ENCODE peak calls at places on chromosome 11, in four cellular contexts. C is H9, K is mesendoderm, Y is H1. X is an unnamed sample. For H3K4me1, the result is how much of the 10 kb centered on the place peaks cover.

GRCh38 chr11:18364495-18365047 is 29.8 kb upstream of the LDHA start:
- DNase-seq in K (no peak), C (no peak), Y (no peak), X (no peak)

GRCh38 chr11:17510507-17511206 is 33.6 kb downstream of the USH1C start:
- DNase-seq in K (no peak), Y (no peak), C (no peak), X (no peak)

GRCh38 chr11:11992813-11993212 is 15.6 kb downstream of the DKK3 start:
- DNase-seq in C (no peak), K (no peak), Y (no peak), X (no peak)

GRCh38 chr11:102829671-102830070 is 13.7 kb downstream of the MMP3 start:
- DNase-seq in Y (no peak), K (no peak), C (no peak), X (no peak)

GRCh38 chr11:30855383-30856006 is 269.3 kb upstream of the MPPED2 start:
- DNase-seq in C (no peak), K (no peak), Y (no peak), X (peak)

GRCh38 chr11:88330826-88331428 is 6.6 kb downstream of the CTSC start:
- DNase-seq in C (no peak), Y (no peak), K (no peak), X (no peak)

GRCh38 chr11:109765709-109766311 is 327.4 kb upstream of the ZC3H12C start:
- DNase-seq in K (no peak), C (no peak), Y (no peak), X (no peak)

GRCh38 chr11:73228268-73229134 is 10.4 kb downstream of the P2RY2 start:
- DNase-seq in K (no peak), Y (no peak), C (peak), X (no peak)

GRCh38 chr11:42593426-42593825 is 718.4 kb upstream of the API5 start:
- DNase-seq in K (no peak), C (no peak), Y (no peak), X (no peak)

GRCh38 chr11:73555615-73556014 is 42.3 kb downstream of the FAM168A start:
- DNase-seq in Y (no peak), K (no peak), C (no peak), X (no peak)

GRCh38 chr11:45855308-45855707 is 8.0 kb downstream of the CRY2 start:
- DNase-seq in C (no peak), Y (no peak), K (no peak), X (no peak)
- H3K4me1 ChIP-seq in C (under half), Y (under half), K (under half), X (under half)

GRCh38 chr11:16265022-16265421 is 91.3 kb downstream of the SOX6 start:
- DNase-seq in K (no peak), C (no peak), Y (no peak), X (no peak)
- H4K5ac ChIP-seq in K (no peak), C (no peak), Y (no peak), X (no peak)

DNA sequence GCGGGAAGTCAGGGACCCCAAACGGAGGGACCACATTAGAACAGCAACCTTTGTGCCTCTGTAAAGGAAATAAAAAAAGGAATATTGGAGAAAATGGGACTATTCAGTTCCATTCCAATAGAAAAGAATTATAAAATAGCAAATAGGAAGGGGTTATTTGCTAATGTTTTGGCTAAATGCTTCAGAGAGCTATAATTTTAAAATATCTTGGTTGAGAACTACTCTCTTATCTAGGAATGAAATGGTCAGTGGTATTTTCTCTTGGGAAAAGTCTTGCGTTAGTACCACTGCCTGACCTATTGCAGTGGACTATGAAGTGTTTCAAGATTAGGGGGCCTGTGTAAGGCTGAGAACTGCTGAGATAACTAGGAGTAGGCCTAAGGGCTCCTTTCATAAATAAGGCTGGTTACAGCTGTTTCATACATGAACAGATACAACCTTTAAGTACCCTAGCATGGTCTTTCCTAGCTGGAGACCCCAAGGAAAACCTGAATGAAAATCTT is 6.9 kb upstream of the WEE1 start:
- DNase-seq in Y (no peak), C (no peak), K (no peak), X (peak)
- H2BK120ac ChIP-seq in Y (no peak), C (peak), K (no peak), X (peak)

GRCh38 chr11:117034901-117035300 is 63.3 kb downstream of the SIK3 start:
- DNase-seq in K (no peak), Y (no peak), C (no peak), X (no peak)

GRCh38 chr11:117037279-117037951 is 60.8 kb downstream of the SIK3 start:
- DNase-seq in K (peak), C (no peak), Y (no peak), X (no peak)

GRCh38 chr11:117039270-117039669 is 59.0 kb downstream of the SIK3 start:
- DNase-seq in Y (no peak), C (no peak), K (no peak), X (no peak)

GRCh38 chr11:117039897-117040296 is 58.3 kb downstream of the SIK3 start:
- DNase-seq in K (no peak), C (no peak), Y (no peak), X (peak)

DNA sequence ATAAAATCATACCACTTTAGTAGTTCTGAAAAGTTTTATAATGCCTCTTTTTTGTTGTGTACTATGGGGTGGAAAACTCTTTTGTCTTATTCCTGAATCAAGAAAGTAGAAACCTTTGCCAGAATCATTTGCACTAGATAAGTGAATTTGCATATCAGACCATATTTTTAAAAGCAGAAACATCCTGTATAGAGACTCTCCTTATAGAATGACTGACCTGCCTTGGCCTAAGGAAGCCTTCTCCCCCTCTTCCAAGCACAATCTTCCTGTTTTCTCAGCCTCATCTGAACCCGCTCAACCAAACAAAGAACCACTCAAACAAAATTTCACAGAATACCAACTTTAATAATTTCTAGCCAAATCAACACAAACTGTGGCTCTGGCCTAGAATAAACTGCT is 60.3 kb downstream of the SIK3 start:
- DNase-seq in C (no peak), K (no peak), Y (no peak), X (no peak)
- H3K4me1 ChIP-seq in C (under half), K (under half), Y (under half), X (under half)

DNA sequence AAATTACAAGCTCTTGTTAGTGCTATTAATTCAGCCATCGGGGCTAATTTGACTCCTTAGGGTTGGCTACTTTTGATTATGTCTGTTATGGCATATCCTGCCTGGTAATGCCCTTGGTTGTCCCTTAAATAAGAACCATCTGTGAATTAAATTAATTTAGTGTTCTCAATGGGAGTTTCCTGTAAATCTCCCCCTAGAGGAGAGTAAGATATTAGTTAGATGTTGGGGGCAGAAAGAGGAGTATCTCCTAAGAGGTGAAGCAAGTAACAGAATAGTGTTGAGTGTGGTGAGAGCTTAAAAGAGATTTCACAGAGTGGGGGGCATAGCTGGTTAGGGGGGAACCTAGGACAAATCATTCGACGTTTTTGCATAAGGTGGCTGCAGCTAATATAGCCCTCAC is 1126.9 kb downstream of the JRKL start:
- DNase-seq in Y (no peak), K (no peak), C (no peak), X (no peak)
- H4K5ac ChIP-seq in Y (no peak), K (no peak), C (no peak), X (no peak)

GRCh38 chr11:65418431-65418680 is 4.2 kb upstream of the NEAT1 start:
- DNase-seq in K (no peak), Y (no peak), C (no peak), X (no peak)

GRCh38 chr11:65415499-65416340 is 6.9 kb upstream of the NEAT1 start:
- DNase-seq in Y (no peak), K (no peak), C (peak), X (no peak)

GRCh38 chr11:65417702-65418430 is 4.7 kb upstream of the NEAT1 start:
- DNase-seq in Y (peak), K (peak), C (no peak), X (peak)

GRCh38 chr11:65416341-65417185 is 6.0 kb upstream of the NEAT1 start:
- DNase-seq in K (peak), C (peak), Y (peak), X (peak)

GRCh38 chr11:65417221-65417701 is 5.3 kb upstream of the NEAT1 start:
- DNase-seq in C (peak), K (peak), Y (peak), X (no peak)
- H2BK120ac ChIP-seq in C (no peak), K (no peak), Y (no peak), X (peak)

DNA sequence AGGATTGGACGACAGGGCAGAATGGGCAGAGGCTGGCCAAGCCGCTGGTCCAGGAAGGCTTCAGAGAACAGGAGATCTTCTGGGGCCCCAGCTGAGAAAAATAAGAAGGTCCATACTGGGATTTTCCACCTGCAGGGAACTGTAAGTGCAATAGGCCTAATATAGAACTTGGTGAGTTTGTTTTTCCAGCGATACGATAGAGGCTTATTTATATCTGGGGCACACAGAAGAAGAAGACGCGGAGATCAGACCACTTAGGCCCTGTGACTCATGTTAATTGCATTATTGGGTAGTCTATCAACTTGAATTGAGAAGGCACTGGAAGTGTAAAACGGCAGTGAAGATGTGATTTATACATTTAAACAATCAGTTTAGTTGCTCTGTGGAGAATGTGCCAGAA is 7.7 kb upstream of the SRSF8 start:
- DNase-seq in K (no peak), Y (no peak), C (no peak), X (no peak)
- H3K4me1 ChIP-seq in K (under half), Y (under half), C (under half), X (under half)

GRCh38 chr11:29184939-29185890 is 831.6 kb downstream of the KCNA4 start:
- DNase-seq in C (no peak), K (peak), Y (no peak), X (peak)

GRCh38 chr11:29183301-29183700 is 833.5 kb downstream of the KCNA4 start:
- DNase-seq in C (no peak), K (no peak), Y (no peak), X (no peak)
- H4K5ac ChIP-seq in C (no peak), K (no peak), Y (no peak), X (peak)

GRCh38 chr11:79100093-79100704 is 340.6 kb downstream of the TENM4 start:
- DNase-seq in C (peak), Y (peak), K (peak), X (peak)
- H2BK120ac ChIP-seq in C (no peak), Y (no peak), K (no peak), X (no peak)

DNA sequence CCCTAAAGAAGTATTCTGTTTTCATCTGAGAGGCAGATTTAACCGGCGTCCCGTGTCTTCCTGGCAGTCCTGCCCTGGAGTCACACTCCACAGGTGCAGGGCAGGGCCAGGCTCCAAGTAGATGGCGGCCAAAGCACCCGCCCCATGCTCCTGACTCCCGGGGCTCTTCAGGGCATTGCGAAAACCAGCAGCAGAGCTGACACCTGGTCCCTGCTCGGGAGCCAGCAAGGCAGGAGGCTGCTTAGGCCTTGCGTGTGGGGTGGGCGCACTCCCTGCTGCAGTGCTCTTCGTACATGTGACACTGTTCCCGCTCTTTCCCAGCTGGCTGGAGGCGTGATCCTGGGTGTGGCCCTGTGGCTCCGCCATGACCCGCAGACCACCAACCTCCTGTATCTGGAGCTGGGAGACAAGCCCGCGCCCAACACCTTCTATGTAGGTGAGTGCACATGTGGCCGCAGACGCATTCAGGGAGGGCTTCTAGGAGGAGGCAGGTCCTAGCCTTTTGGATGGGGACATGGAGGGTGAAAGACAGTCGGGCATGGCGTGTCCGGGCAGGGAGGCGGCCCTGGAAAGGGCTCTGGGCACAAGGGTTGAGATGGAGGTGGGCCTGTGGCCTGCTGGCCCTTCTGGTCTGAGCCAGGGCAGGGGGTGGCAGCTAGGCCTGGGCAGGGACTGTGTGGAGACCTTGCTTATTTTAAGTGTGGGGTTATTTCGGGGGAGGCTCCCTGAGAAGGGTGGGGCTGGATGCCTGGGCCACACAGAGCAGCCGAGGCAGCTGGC is 10.3 kb upstream of the TSSC4 start:
- DNase-seq in C (no peak), K (no peak), Y (no peak), X (no peak)
- H3K4me1 ChIP-seq in C (under half), K (under half), Y (under half), X (under half)

X was measured in IMR-90.